ENCODE peak calls at places on chromosome 9, in six cellular contexts. H, S, F, I, M and Y are unnamed samples.

GRCh38 chr9:87711857-87712800 is 13.8 kb upstream of the CTSL start:
- DNase-seq in F (no peak), M (no peak), S (peak), H (no peak), I (no peak), Y (no peak)

GRCh38 chr9:98127226-98127625 is 8.2 kb upstream of the TRIM14 start:
- DNase-seq in H (no peak), S (no peak), I (no peak), F (no peak), M (no peak), Y (no peak)

GRCh38 chr9:34559616-34560546 is 29.6 kb downstream of the CNTFR start:
- DNase-seq in S (peak), F (no peak), M (no peak), I (peak), H (no peak), Y (peak)

GRCh38 chr9:111427186-111427585 is 57.0 kb downstream of the ECPAS start:
- DNase-seq in M (no peak), H (no peak), S (peak), I (no peak), F (no peak), Y (no peak)

GRCh38 chr9:22446950-22447606 is 454 bp downstream of the DMRTA1 start:
- DNase-seq in H (no peak), M (peak), I (peak), S (peak), F (no peak), Y (peak)

GRCh38 chr9:129384887-129385614 is 207.0 kb upstream of the IER5L start:
- DNase-seq in I (no peak), H (no peak), M (peak), F (no peak), S (no peak), Y (no peak)

GRCh38 chr9:137477778-137478612 is 18.9 kb upstream of the NSMF start:
- DNase-seq in I (no peak), F (no peak), M (no peak), S (no peak), H (no peak), Y (no peak)

GRCh38 chr9:137070201-137070905 is at the start of gene SAPCD2:
- DNase-seq in I (peak), H (peak), F (peak), M (peak), S (peak), Y (peak)

GRCh38 chr9:37840560-37841194 is 40.1 kb downstream of the DCAF10 start:
- DNase-seq in I (no peak), S (peak), H (no peak), M (no peak), F (no peak), Y (no peak)

GRCh38 chr9:137820161-137820855 is 57.3 kb upstream of the CACNA1B start:
- DNase-seq in S (peak), M (no peak), F (no peak), H (no peak), I (no peak), Y (no peak)